ENCODE peak calls at places on chromosomes 16 and 17, in eight cellular contexts. P is SK-N-SH, D is PC-3, F is GM23338, K is neural progenitor cell, V is HCT116, R is OCI-LY7, Q is MM.1S. A is an unnamed sample.

GRCh38 chr17:79242873-79243602 is 168.4 kb downstream of the ENGASE start:
- DNase-seq in P (no peak), D (no peak), F (no peak), K (no peak), V (no peak), R (peak), Q (no peak), A (no peak)

GRCh38 chr17:60745544-60745943 is 67.9 kb downstream of the BCAS3 start:
- DNase-seq in P (no peak), D (peak), F (no peak), K (no peak), V (no peak), R (no peak), Q (no peak), A (no peak)

GRCh38 chr17:5897320-5897911 is 172.8 kb upstream of the WSCD1 start:
- DNase-seq in P (no peak), D (no peak), F (peak), K (peak), V (no peak), R (no peak), Q (no peak), A (no peak)

GRCh38 chr17:9234404-9234945 is 213.2 kb downstream of the NTN1 start:
- DNase-seq in P (no peak), D (no peak), F (no peak), K (no peak), V (no peak), R (no peak), Q (no peak), A (no peak)

GRCh38 chr16:4611337-4612023 is 3.2 kb downstream of the UBALD1 start:
- DNase-seq in P (peak), D (no peak), F (no peak), K (no peak), V (no peak), R (no peak), Q (no peak), A (peak)

GRCh38 chr17:44911133-44912001 is 3.9 kb downstream of the GFAP start:
- DNase-seq in P (peak), D (peak), F (peak), K (peak), V (peak), R (peak), Q (peak), A (peak)

GRCh38 chr16:50671644-50672260 is 9.4 kb downstream of the SNX20 start:
- DNase-seq in P (peak), D (peak), F (peak), K (peak), V (peak), R (peak), Q (peak), A (no peak)

GRCh38 chr17:65181237-65182061 is 44.3 kb downstream of the RGS9 start:
- DNase-seq in P (no peak), D (no peak), F (no peak), K (no peak), V (no peak), R (peak), Q (peak), A (no peak)

GRCh38 chr17:47996201-47996600 is 25.3 kb downstream of the CDK5RAP3 start:
- DNase-seq in P (peak), D (no peak), F (no peak), K (no peak), V (no peak), R (no peak), Q (no peak), A (no peak)

GRCh38 chr17:63530557-63531021 is 7.4 kb downstream of the KCNH6 start:
- DNase-seq in P (no peak), D (no peak), F (no peak), K (no peak), V (no peak), R (no peak), Q (no peak), A (no peak)

GRCh38 chr17:79905832-79906231 is 66.6 kb upstream of the CBX4 start:
- DNase-seq in P (peak), D (peak), F (no peak), K (no peak), V (peak), R (no peak), Q (no peak), A (peak)

GRCh38 chr16:31107465-31107867 is 720 bp upstream of the BCKDK start:
- DNase-seq in P (no peak), D (no peak), F (no peak), K (no peak), V (no peak), R (peak), Q (peak), A (peak)

GRCh38 chr16:74322301-74322710 is 25.7 kb downstream of the PSMD7 start:
- DNase-seq in P (no peak), D (no peak), F (no peak), K (no peak), V (no peak), R (no peak), Q (no peak), A (no peak)

GRCh38 chr17:4806420-4806769 is 557 bp upstream of the PLD2 start:
- DNase-seq in P (no peak), D (no peak), F (peak), K (no peak), V (no peak), R (no peak), Q (no peak), A (no peak)

GRCh38 chr16:49660647-49661046 is 195.3 kb downstream of the ZNF423 start:
- DNase-seq in P (peak), D (no peak), F (no peak), K (no peak), V (no peak), R (no peak), Q (no peak), A (no peak)

GRCh38 chr17:59696682-59697277 is 10.4 kb downstream of the PTRH2 start:
- DNase-seq in P (no peak), D (no peak), F (no peak), K (no peak), V (no peak), R (no peak), Q (no peak), A (no peak)
- TF ChIP-seq CTCF in P (no peak), D (no peak), F (no peak), K (no peak), V (no peak), R (no peak), Q (no peak), A (no peak)

DNA sequence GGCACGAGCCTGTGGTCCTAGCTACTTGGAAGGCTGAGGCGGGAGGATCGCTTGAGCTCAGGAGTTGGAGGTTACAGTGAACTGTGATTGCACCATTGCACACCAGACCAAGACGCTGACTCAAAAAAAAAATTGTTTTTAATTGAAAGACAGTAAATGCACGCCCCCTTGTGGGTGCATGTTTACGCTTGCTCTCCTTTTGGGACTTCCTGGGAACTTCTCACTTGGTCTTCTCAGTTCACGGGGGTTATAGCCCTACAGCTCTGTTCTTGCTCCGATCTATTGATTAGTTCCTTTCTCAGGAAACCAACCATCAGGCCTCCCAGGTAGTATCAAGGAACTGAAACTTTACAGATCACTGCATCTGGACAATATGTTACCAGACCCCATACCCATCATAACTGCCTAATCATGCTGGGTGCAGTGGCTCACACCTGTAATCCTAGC is 14.2 kb upstream of the RIPOR1 start:
- DNase-seq in P (peak), D (peak), F (peak), K (peak), V (peak), R (peak), Q (peak), A (peak)
- TF ChIP-seq EZH2phosphoT487 in P (no peak), D (no peak), F (no peak), K (no peak), V (no peak), R (no peak), Q (no peak), A (no peak)

GRCh38 chr17:76383645-76384221 is 676 bp upstream of the SPHK1 start:
- DNase-seq in P (peak), D (peak), F (peak), K (peak), V (no peak), R (peak), Q (peak), A (peak)
- TF ChIP-seq CTCF in P (peak), D (peak), F (no peak), K (peak), V (peak), R (peak), Q (peak), A (peak)

GRCh38 chr17:67759355-67760171 is 41.8 kb downstream of the NOL11 start:
- DNase-seq in P (no peak), D (no peak), F (no peak), K (no peak), V (no peak), R (peak), Q (peak), A (no peak)
- TF ChIP-seq EZH2phosphoT487 in P (no peak), D (no peak), F (no peak), K (no peak), V (no peak), R (no peak), Q (no peak), A (no peak)

DNA sequence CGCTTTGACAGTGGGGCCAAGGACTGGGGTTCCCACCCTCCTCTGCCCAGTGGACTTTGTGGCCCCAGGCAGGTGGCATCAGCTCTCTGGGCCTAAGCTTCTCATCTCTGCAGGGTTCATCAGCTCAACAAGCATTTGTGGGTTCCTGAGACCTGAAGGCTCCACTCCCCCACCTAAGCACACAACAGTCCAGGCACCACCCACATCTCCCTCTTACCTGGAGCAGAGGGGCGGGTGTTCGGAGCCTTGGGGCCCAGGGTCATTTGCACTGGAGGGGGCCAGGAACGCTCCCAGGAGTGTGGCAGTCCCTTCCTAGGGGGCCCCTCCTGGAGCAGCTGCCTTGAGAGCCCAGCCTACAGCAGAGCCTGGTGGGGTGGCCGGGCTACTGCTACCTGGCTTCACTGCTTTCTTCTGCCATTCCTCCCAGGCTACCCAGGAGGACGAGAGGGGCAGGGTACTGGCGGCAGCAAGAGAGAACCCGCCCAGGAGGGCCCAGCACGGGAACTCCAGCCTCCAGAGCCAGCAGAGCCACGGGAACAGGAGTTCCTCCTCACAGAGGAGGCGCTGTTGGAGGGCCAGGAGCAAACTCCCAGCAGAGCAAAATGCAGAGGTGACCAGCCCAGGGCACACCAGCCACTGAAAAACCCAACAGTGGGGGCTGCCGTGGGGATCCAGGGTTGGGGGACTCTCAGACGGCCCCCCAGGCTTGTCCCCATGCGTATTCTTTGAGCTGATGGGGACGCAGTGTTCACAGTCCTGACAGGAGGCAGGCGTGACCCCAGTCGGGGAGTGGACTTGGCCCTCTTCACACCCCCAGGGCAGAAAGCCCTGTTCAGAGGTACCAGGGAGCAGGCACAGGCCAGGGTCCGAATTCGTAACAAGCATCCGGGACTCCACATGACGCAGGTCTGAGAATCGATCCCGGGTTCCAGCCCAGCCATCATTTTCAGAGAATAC is 35.1 kb upstream of the SLC38A10 start:
- DNase-seq in P (no peak), D (peak), F (peak), K (peak), V (no peak), R (no peak), Q (no peak), A (peak)
- TF ChIP-seq CTCF in P (peak), D (peak), F (no peak), K (peak), V (peak), R (no peak), Q (no peak), A (no peak)

GRCh38 chr16:81956213-81956948 is 54.9 kb downstream of the SDR42E1 start:
- DNase-seq in P (no peak), D (no peak), F (no peak), K (no peak), V (no peak), R (no peak), Q (no peak), A (no peak)
- TF ChIP-seq EZH2phosphoT487 in P (no peak), D (no peak), F (no peak), K (no peak), V (no peak), R (no peak), Q (no peak), A (no peak)

DNA sequence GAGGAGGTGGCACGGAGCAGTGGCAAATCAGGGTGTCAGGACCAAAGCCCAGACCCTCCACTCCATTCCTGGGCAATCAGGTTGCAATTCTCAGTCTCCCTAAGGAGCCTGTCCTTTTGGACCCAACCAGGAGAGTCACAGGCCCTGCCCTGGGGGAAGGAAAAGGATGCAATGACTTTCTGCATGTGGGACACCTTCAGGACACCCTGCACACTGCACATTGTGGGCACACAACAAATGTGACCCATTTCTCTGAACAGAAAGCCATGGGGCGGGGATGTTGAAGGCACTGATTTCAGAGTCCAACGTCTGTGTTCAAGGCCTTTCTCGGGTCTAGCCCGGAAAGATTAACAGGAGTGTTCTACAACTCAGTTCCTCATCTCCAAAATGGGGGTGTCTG is 286.2 kb upstream of the FOXF1 start:
- DNase-seq in P (no peak), D (no peak), F (no peak), K (no peak), V (no peak), R (no peak), Q (no peak), A (no peak)
- TF ChIP-seq CTCF in P (no peak), D (no peak), F (no peak), K (no peak), V (peak), R (no peak), Q (no peak), A (no peak)

DNA sequence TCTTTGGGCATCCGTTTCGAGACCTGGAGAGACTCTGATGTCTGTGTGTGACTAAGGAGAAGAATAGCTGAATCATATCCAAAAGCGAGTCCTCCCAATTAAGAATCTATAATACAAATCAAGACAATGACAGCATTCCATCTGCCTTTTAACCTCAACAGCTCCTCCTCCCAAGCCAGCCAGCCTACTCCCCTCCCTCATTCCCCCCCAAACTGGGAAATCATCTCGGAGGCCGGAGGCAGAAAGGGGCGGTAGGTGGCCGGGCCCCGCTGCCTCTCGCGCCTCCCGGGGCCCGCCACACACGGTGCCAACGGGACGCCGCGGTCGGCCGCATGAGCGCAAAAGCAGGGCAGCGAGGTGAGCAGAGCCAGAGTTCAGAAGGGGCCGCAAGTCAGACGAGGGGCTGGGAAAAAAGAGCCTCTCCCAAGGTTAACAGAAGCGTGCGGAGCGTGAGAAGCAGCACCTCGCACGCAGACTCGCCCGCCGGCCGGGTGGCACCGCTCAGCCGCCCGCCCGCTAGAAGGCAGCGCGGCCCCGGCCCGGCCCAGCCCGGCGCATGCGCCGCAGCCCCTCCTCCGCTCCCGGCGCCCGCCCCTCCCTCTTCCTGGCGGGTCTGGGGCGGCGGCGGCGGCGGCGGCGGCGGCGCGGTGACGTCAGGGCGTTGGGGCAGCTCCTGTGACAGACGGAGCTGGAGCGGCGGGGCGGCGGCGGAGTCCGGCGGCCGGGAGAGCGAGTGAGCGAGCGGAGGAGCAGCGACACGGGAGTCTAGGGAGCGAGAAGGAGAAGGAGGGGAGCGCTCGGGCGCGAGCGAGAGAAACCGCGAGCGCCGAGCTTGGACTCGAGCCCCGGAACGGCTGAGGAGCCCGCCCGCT is at the start of gene PAFAH1B1:
- DNase-seq in P (peak), D (peak), F (peak), K (peak), V (peak), R (peak), Q (peak), A (peak)
- TF ChIP-seq EZH2phosphoT487 in P (no peak), D (peak), F (no peak), K (no peak), V (no peak), R (no peak), Q (no peak), A (no peak)

GRCh38 chr16:68264128-68265077 is at the start of gene SLC7A6:
- DNase-seq in P (peak), D (peak), F (peak), K (peak), V (peak), R (peak), Q (peak), A (peak)
- TF ChIP-seq CTCF in P (peak), D (peak), F (no peak), K (peak), V (peak), R (peak), Q (peak), A (peak)

GRCh38 chr16:72458035-72458434 is 286.1 kb upstream of the PMFBP1 start:
- DNase-seq in P (no peak), D (no peak), F (no peak), K (no peak), V (no peak), R (no peak), Q (no peak), A (no peak)

GRCh38 chr16:72457243-72457925 is 285.4 kb upstream of the PMFBP1 start:
- DNase-seq in P (no peak), D (no peak), F (no peak), K (no peak), V (no peak), R (no peak), Q (no peak), A (no peak)

DNA sequence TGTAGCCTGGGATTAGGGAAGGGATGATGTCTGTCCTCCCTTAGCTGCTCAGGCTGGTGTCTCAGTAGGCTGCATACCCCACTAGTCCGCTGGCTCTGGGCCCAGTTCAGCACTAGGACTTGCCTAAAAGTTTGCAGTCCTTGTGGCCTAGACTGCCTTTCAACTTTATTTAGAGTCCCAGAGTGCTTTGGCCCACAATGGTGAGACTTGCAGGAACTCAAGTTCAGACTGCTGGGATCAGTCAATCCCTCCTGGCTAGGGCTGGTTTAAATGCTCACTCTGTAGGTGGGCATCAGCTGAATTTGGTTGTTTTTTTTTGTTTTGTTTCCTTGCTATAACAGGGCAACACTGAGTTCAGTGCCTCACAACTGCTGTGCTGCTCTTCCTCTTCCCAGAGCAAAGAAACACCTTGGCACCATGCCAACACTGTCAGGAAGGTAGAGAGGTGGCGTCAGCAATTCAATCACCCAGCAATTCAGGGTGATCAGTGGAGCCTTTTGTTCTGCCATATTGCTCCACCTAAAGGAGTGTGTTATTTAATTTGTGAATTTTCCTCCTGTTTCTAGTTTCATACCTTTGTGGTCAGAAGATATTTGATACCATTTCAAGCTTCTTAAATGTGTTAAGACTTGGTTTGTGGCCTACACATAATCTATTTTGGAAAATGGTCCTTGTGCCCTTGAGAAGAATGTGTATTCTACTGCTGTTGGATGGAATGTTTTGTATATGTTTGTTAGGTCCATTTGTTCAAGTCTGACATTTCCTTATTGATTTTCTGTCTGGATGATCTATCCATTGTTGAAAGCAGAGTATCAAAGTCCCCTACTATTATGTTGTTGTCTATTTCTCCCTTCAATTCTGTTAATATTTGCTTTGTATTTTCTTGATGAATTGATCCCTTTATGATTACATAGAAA is 284.0 kb upstream of the PMFBP1 start:
- DNase-seq in P (no peak), D (no peak), F (no peak), K (no peak), V (no peak), R (peak), Q (peak), A (peak)
- TF ChIP-seq EZH2phosphoT487 in P (no peak), D (no peak), F (no peak), K (no peak), V (no peak), R (no peak), Q (no peak), A (no peak)

A was measured in hepatocyte.